ENCODE peak calls at places on chromosomes 11 and 22, in five cellular contexts. M is heart left ventricle, N is left lung, E is lung, W is Peyer's patch. S is an unnamed sample. For H3K4me1, the result is how much of the 10 kb centered on the place peaks cover.

GRCh38 chr22:44363980-44364749 is 51.4 kb upstream of the SHISAL1 start:
- DNase-seq in N (peak), W (no peak), E (no peak), M (peak), S (peak)

GRCh38 chr11:95556011-95556341 is 233.6 kb downstream of the FAM76B start:
- DNase-seq in M (no peak), E (no peak), W (no peak), N (no peak), S (no peak)

GRCh38 chr22:49480340-49480739 is 347.3 kb downstream of the BRD1 start:
- DNase-seq in M (no peak), N (no peak), E (no peak), W (no peak), S (no peak)

GRCh38 chr11:72816404-72816990 is 2.3 kb downstream of the ATG16L2 start:
- DNase-seq in N (no peak), M (peak), W (no peak), E (no peak), S (no peak)

GRCh38 chr22:32075997-32076725 is 33.1 kb downstream of the SLC5A1 start:
- DNase-seq in E (no peak), N (no peak), W (no peak), M (no peak), S (no peak)

GRCh38 chr11:58186938-58187337 is 1.9 kb upstream of the OR9Q2 start:
- DNase-seq in E (no peak), W (no peak), N (no peak), M (no peak), S (no peak)

GRCh38 chr11:71563401-71563800 is 2.0 kb upstream of the KRTAP5-10 start:
- DNase-seq in W (peak), E (no peak), N (no peak), M (no peak), S (no peak)

GRCh38 chr22:16960884-16961249 is 47.2 kb downstream of the GAB4 start:
- DNase-seq in N (peak), E (peak), W (no peak), M (no peak), S (no peak)

GRCh38 chr22:29166180-29166579 is 39.5 kb upstream of the EMID1 start:
- DNase-seq in N (peak), E (no peak), M (no peak), W (no peak), S (no peak)

GRCh38 chr11:1044160-1044559 is 7.6 kb upstream of the MUC6 start:
- DNase-seq in W (no peak), N (no peak), E (no peak), M (no peak), S (no peak)

GRCh38 chr11:45087301-45087700 is 59.1 kb upstream of the PRDM11 start:
- DNase-seq in N (no peak), E (no peak), M (peak), W (no peak), S (no peak)

GRCh38 chr11:2768471-2769408 is 68.9 kb upstream of the KCNQ1OT1 start:
- DNase-seq in N (no peak), W (peak), E (peak), M (peak), S (no peak)

GRCh38 chr11:74276581-74276980 is 34.9 kb downstream of the P4HA3 start:
- DNase-seq in W (no peak), E (no peak), N (no peak), M (no peak), S (no peak)

GRCh38 chr11:17978553-17979287 is 34.1 kb downstream of the SERGEF start:
- DNase-seq in N (no peak), M (peak), W (no peak), E (no peak), S (no peak)

GRCh38 chr22:17159504-17159951 is 451 bp upstream of the HDHD5 start:
- DNase-seq in W (peak), N (peak), E (peak), M (peak), S (peak)

GRCh38 chr22:29393019-29393608 is 4.7 kb upstream of the AP1B1 start:
- DNase-seq in E (no peak), W (no peak), N (no peak), M (no peak), S (no peak)

GRCh38 chr22:26585104-26585790 is 4.7 kb downstream of the TPST2 start:
- DNase-seq in M (peak), N (peak), E (peak), W (no peak), S (no peak)

GRCh38 chr11:31640611-31641010 is 131.0 kb downstream of the ELP4 start:
- DNase-seq in W (no peak), E (no peak), N (no peak), M (no peak), S (no peak)

GRCh38 chr11:47950396-47950795 is 30.0 kb upstream of the PTPRJ start:
- DNase-seq in N (no peak), W (peak), E (no peak), M (no peak), S (no peak)

GRCh38 chr11:15911377-15912044 is 444.8 kb downstream of the SOX6 start:
- DNase-seq in W (no peak), N (no peak), M (peak), E (peak), S (no peak)

GRCh38 chr11:27087425-27087824 is 46.8 kb downstream of the BBOX1 start:
- DNase-seq in W (no peak), E (no peak), N (no peak), M (no peak), S (no peak)

GRCh38 chr11:43419460-43419859 is 60.7 kb downstream of the TTC17 start:
- DNase-seq in E (no peak), W (no peak), M (no peak), N (no peak), S (no peak)

GRCh38 chr22:44184006-44184405 is 3.3 kb downstream of the PARVG start:
- DNase-seq in M (no peak), W (no peak), E (no peak), N (no peak), S (no peak)

GRCh38 chr11:75582935-75583709 is 21.1 kb downstream of the SERPINH1 start:
- DNase-seq in M (peak), E (peak), N (peak), W (peak), S (no peak)

GRCh38 chr11:121968638-121969037 is 147.4 kb downstream of the BLID start:
- DNase-seq in M (no peak), E (no peak), N (no peak), W (no peak), S (no peak)

GRCh38 chr22:50718352-50718709 is 19.7 kb upstream of the ACR start:
- DNase-seq in N (peak), M (no peak), W (no peak), E (no peak), S (no peak)

GRCh38 chr11:37502202-37502601 is 904.2 kb upstream of the RAG2 start:
- DNase-seq in E (no peak), N (no peak), W (no peak), M (no peak), S (no peak)

GRCh38 chr11:65260302-65260701 is 1.5 kb upstream of the POLA2 start:
- DNase-seq in W (no peak), N (no peak), M (no peak), E (no peak), S (no peak)

GRCh38 chr11:83403990-83404389 is 117.8 kb upstream of the CCDC90B start:
- DNase-seq in E (no peak), N (no peak), M (no peak), W (no peak), S (no peak)

GRCh38 chr11:19311306-19312030 is 70.7 kb upstream of the E2F8 start:
- DNase-seq in N (no peak), M (peak), E (peak), W (peak), S (peak)

GRCh38 chr11:20156280-20156875 is 3.9 kb downstream of the DBX1 start:
- DNase-seq in E (no peak), N (peak), M (no peak), W (peak), S (no peak)

GRCh38 chr22:39494471-39495120 is 7.5 kb upstream of the MIEF1 start:
- DNase-seq in W (no peak), E (no peak), N (no peak), M (no peak), S (no peak)

GRCh38 chr22:42078469-42079318 is 806 bp upstream of the SMDT1 start:
- DNase-seq in M (peak), N (no peak), E (no peak), W (no peak), S (no peak)

GRCh38 chr11:3155691-3156258 is 9.3 kb downstream of the OSBPL5 start:
- DNase-seq in E (no peak), N (peak), M (peak), W (no peak), S (no peak)

GRCh38 chr11:102014756-102015155 is 32.5 kb upstream of the CFAP300 start:
- DNase-seq in W (no peak), E (no peak), M (no peak), N (no peak), S (no peak)

GRCh38 chr11:65538915-65539374 is 14.1 kb downstream of the SCYL1 start:
- DNase-seq in M (no peak), W (no peak), E (no peak), N (no peak), S (no peak)

GRCh38 chr11:68003846-68004550 is at the start of gene UNC93B1:
- DNase-seq in E (peak), M (peak), W (peak), N (peak), S (peak)

GRCh38 chr11:31872074-31872440 is 60.9 kb upstream of the PAX6 start:
- DNase-seq in N (no peak), W (no peak), M (no peak), E (no peak), S (no peak)

GRCh38 chr11:128522063-128522942 is 65.1 kb downstream of the ETS1 start:
- DNase-seq in M (peak), W (peak), N (peak), E (peak), S (peak)
- H3K4me1 ChIP-seq in M (under half), W (under half), N (half or more), E (under half), S (half or more)

DNA sequence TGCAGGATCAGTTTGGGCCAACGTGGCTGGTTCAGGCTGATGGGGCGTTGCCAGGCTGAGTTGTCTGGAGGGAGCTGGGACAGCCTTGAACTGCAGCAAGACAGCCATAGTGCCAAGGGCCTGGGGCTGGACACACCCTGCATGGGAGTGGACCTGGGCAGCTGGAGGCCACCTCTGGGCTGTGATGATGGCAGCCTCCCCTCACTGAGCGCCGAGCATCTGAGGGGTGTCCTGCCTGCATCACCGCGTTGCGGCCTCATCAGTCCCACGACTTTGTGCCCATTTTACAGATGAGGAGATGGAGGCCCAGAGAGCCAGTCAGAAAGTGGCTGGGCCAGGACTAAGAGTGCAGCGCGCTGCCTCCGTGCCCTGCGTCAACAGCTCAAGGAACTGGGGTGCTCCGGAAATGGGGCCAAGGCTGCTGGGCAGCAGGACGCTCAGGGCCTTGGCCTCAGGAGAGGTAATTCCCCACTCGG is 590 bp upstream of the TSPO start:
- DNase-seq in E (no peak), M (no peak), W (no peak), N (peak), S (no peak)
- H3K4me3 ChIP-seq in E (peak), M (peak), W (peak), N (peak), S (peak)

GRCh38 chr11:116892374-116892773 is 55.0 kb upstream of the APOA1 start:
- DNase-seq in N (no peak), E (no peak), W (no peak), M (no peak), S (no peak)

GRCh38 chr11:116896211-116896610 is 58.8 kb upstream of the APOA1 start:
- DNase-seq in E (no peak), W (no peak), N (no peak), M (no peak), S (no peak)

GRCh38 chr11:116893437-116893836 is 56.0 kb upstream of the APOA1 start:
- DNase-seq in W (no peak), N (no peak), M (no peak), E (no peak), S (no peak)

GRCh38 chr11:116893906-116894305 is 56.5 kb upstream of the APOA1 start:
- DNase-seq in E (no peak), N (no peak), M (no peak), W (no peak), S (no peak)

GRCh38 chr11:116895053-116895757 is 57.8 kb upstream of the APOA1 start:
- DNase-seq in E (no peak), N (no peak), W (no peak), M (no peak), S (no peak)
- TF ChIP-seq CTCF in E (no peak), N (no peak), W (peak), M (peak), S (peak)

GRCh38 chr11:9568161-9568853 is 5.2 kb upstream of the WEE1 start:
- DNase-seq in W (no peak), M (no peak), E (no peak), N (no peak), S (no peak)
- H3K4me1 ChIP-seq in W (under half), M (under half), E (under half), N (under half), S (half or more)

DNA sequence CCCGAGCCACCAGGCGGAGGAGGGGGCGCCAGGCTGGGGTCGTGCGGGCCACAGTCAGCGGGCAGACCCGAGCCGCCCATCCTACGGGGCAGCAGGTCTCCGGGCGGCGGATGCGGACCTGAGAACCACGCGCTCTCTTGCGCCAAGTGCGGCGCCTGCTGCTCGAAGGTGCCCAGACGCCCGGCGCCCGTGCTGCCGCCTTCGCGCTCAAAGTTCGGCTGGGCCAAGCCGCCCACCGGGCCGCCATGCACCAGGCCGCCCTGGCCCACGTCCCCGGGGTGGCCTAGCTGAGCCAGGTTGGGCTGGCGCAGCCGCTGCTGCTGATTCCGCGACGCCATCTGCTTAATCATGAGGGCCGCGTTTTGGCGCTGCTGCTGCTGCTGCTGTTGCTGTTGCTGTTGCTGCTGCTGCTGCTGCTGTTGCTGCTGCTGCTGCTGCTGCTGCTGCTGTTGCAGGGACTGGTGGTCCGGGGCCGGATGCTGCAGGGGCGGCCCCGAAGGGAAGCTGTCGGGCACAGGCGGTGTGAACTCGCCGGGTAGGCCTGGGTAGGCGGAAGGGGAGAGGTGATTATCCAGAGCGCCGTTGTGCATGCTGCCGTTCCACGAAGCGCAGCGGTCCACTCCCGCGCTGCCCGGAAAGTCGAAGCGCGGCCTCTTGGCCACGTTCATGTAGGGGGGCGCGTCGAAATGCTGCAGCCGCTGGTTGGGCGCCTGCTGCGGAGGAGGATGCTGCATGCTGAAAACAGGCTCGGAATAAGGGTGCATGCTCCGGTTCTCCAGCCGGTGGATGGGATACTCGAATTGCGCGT is 2.8 kb downstream of the MN1 start:
- DNase-seq in M (no peak), W (no peak), N (no peak), E (no peak), S (no peak)
- H3K4me3 ChIP-seq in M (peak), W (peak), N (no peak), E (no peak), S (peak)

DNA sequence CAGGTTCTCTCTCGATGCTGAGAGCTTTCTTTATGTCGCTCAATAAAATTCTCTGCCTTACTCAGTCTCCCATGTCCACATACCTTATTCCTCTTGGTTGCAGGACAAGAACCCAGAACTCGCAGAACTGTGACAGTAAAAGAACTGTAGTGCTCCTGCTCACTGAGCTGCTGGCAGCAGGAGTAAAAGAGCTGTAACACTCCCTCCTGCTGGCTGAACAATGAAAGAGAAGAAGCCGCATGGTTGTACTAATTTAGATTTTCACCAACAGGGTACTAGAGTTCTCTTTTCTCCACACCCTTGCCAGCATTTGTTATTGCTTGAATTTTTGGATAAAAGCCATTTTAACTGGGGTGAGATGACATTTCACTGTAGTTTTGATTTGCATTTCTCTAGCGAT is 433.2 kb downstream of the GUCY1A2 start:
- DNase-seq in W (no peak), M (no peak), E (no peak), N (no peak), S (no peak)
- TF ChIP-seq CTCF in W (peak), M (no peak), E (no peak), N (no peak), S (no peak)